ENCODE peak calls at places on chromosome X, in five cellular contexts. W is A549; V is CD8-positive, alpha-beta T cell; L is mammary epithelial cell; G is pancreas. C is an unnamed sample.

GRCh38 chrX:86806786-86807185 is 658.5 kb downstream of the DACH2 start:
- DNase-seq in W (no peak), V (no peak), L (peak), G (no peak), C (peak)

GRCh38 chrX:45619290-45619689 is 418.6 kb upstream of the DIPK2B start:
- DNase-seq in W (no peak), V (no peak), L (peak), G (no peak), C (no peak)

GRCh38 chrX:104343408-104344129 is 88.8 kb upstream of the ESX1 start:
- DNase-seq in W (peak), V (peak), L (peak), G (peak), C (peak)

GRCh38 chrX:9231491-9231890 is 197.6 kb upstream of the FAM9B start:
- DNase-seq in W (peak), V (no peak), L (no peak), G (no peak), C (no peak)

GRCh38 chrX:155048997-155049619 is 21.8 kb downstream of the CMC4 start:
- DNase-seq in W (peak), V (peak), L (peak), G (peak), C (peak)

GRCh38 chrX:9222299-9222698 is 188.4 kb upstream of the FAM9B start:
- DNase-seq in W (no peak), V (no peak), L (no peak), G (no peak), C (no peak)

GRCh38 chrX:74505437-74505836 is 84.1 kb downstream of the SLC16A2 start:
- DNase-seq in W (no peak), V (no peak), L (no peak), G (no peak), C (no peak)

GRCh38 chrX:41958861-41959260 is 35.5 kb upstream of the CASK start:
- DNase-seq in W (no peak), V (no peak), L (no peak), G (no peak), C (no peak)

GRCh38 chrX:2500681-2501151 is at the start of the genes DHRSX and ZBED1:
- DNase-seq in W (peak), V (peak), L (no peak), G (no peak), C (peak)

GRCh38 chrX:404656-405055 is 17.9 kb upstream of the PPP2R3B start:
- DNase-seq in W (no peak), V (no peak), L (no peak), G (no peak), C (no peak)

GRCh38 chrX:107135076-107135964 is 16.7 kb upstream of the RBM41 start:
- DNase-seq in W (peak), V (no peak), L (peak), G (no peak), C (no peak)

GRCh38 chrX:39427492-39428289 is 626.4 kb downstream of the MID1IP1 start:
- DNase-seq in W (no peak), V (no peak), L (peak), G (no peak), C (peak)

GRCh38 chrX:65811558-65812228 is 144.2 kb downstream of the MSN start:
- DNase-seq in W (no peak), V (no peak), L (no peak), G (no peak), C (no peak)

GRCh38 chrX:110806145-110806544 is 10.5 kb upstream of the CHRDL1 start:
- DNase-seq in W (no peak), V (no peak), L (peak), G (no peak), C (no peak)

GRCh38 chrX:7334253-7334935 is 186.4 kb upstream of the PUDP start:
- DNase-seq in W (no peak), V (no peak), L (no peak), G (no peak), C (no peak)

GRCh38 chrX:16023790-16024734 is 99.3 kb upstream of the GRPR start:
- DNase-seq in W (peak), V (no peak), L (peak), G (no peak), C (no peak)

GRCh38 chrX:68462653-68463052 is 29.4 kb upstream of the OPHN1 start:
- DNase-seq in W (no peak), V (no peak), L (no peak), G (no peak), C (peak)

GRCh38 chrX:74293343-74293946 is 10.5 kb upstream of the ZCCHC13 start:
- DNase-seq in W (peak), V (peak), L (peak), G (peak), C (peak)

GRCh38 chrX:47026198-47026597 is 52.0 kb upstream of the RGN start:
- DNase-seq in W (no peak), V (no peak), L (no peak), G (no peak), C (no peak)

GRCh38 chrX:7146026-7146702 is 1.3 kb upstream of the STS start:
- DNase-seq in W (no peak), V (no peak), L (no peak), G (no peak), C (no peak)

GRCh38 chrX:29662101-29662500 is 553.3 kb upstream of the MAGEB2 start:
- DNase-seq in W (peak), V (no peak), L (peak), G (no peak), C (no peak)

GRCh38 chrX:46737462-46737861 is 21.5 kb downstream of the SLC9A7 start:
- DNase-seq in W (no peak), V (no peak), L (peak), G (no peak), C (no peak)

GRCh38 chrX:46279925-46280313 is 265.3 kb downstream of the ZNF674 start:
- DNase-seq in W (no peak), V (no peak), L (peak), G (no peak), C (no peak)

GRCh38 chrX:71171110-71171801 is 26.6 kb downstream of the NLGN3 start:
- DNase-seq in W (no peak), V (no peak), L (no peak), G (no peak), C (no peak)

GRCh38 chrX:48278958-48279357 is 23.8 kb downstream of the SSX1 start:
- DNase-seq in W (no peak), V (no peak), L (no peak), G (no peak), C (peak)

GRCh38 chrX:45850197-45850774 is 649.6 kb upstream of the DIPK2B start:
- DNase-seq in W (no peak), V (no peak), L (peak), G (no peak), C (peak)

GRCh38 chrX:116290359-116290758 is 119.8 kb downstream of the AGTR2 start:
- DNase-seq in W (no peak), V (no peak), L (peak), G (no peak), C (no peak)

GRCh38 chrX:39065051-39065871 is 264.0 kb downstream of the MID1IP1 start:
- DNase-seq in W (no peak), V (no peak), L (no peak), G (no peak), C (no peak)

GRCh38 chrX:3820170-3820569 is 106.7 kb upstream of the PRKX start:
- DNase-seq in W (no peak), V (no peak), L (peak), G (no peak), C (no peak)

GRCh38 chrX:9327086-9327746 is 137.6 kb upstream of the TBL1X start:
- DNase-seq in W (no peak), V (no peak), L (no peak), G (no peak), C (no peak)

GRCh38 chrX:18290200-18290599 is 64.3 kb downstream of the SCML2 start:
- DNase-seq in W (no peak), V (no peak), L (no peak), G (no peak), C (no peak)

GRCh38 chrX:107654778-107655761 is 26.8 kb downstream of the PRPS1 start:
- DNase-seq in W (no peak), V (peak), L (peak), G (peak), C (peak)

GRCh38 chrX:111129949-111130348 is 34.0 kb downstream of the PAK3 start:
- DNase-seq in W (no peak), V (no peak), L (no peak), G (no peak), C (no peak)

GRCh38 chrX:129961180-129962083 is 21.0 kb upstream of the BCORL1 start:
- DNase-seq in W (peak), V (peak), L (peak), G (peak), C (peak)

GRCh38 chrX:19640693-19641374 is 125.5 kb upstream of the MAP3K15 start:
- DNase-seq in W (no peak), V (no peak), L (no peak), G (no peak), C (no peak)

GRCh38 chrX:15680401-15680800 is 15.8 kb upstream of the CLTRN start:
- DNase-seq in W (no peak), V (no peak), L (peak), G (no peak), C (no peak)

GRCh38 chrX:7228226-7228625 is 80.3 kb upstream of the PUDP start:
- DNase-seq in W (no peak), V (no peak), L (no peak), G (no peak), C (no peak)

GRCh38 chrX:13147758-13148157 is 103.3 kb upstream of the FAM9C start:
- DNase-seq in W (no peak), V (no peak), L (no peak), G (no peak), C (no peak)

GRCh38 chrX:13069771-13070410 is 25.5 kb upstream of the FAM9C start:
- DNase-seq in W (no peak), V (no peak), L (no peak), G (no peak), C (no peak)

GRCh38 chrX:20596856-20597255 is 330.1 kb upstream of the RPS6KA3 start:
- DNase-seq in W (no peak), V (no peak), L (no peak), G (no peak), C (no peak)

GRCh38 chrX:152907084-152907651 is 9.3 kb downstream of the ZNF185 start:
- DNase-seq in W (no peak), V (no peak), L (no peak), G (no peak), C (no peak)
- H3K4me3 ChIP-seq in W (no peak), V (no peak), L (no peak), G (no peak), C (no peak)

GRCh38 chrX:53319614-53320542 is 38.5 kb upstream of the IQSEC2 start:
- DNase-seq in W (no peak), V (no peak), L (no peak), G (no peak), C (no peak)
- H3K4me3 ChIP-seq in W (peak), V (peak), L (peak), G (peak), C (peak)

DNA sequence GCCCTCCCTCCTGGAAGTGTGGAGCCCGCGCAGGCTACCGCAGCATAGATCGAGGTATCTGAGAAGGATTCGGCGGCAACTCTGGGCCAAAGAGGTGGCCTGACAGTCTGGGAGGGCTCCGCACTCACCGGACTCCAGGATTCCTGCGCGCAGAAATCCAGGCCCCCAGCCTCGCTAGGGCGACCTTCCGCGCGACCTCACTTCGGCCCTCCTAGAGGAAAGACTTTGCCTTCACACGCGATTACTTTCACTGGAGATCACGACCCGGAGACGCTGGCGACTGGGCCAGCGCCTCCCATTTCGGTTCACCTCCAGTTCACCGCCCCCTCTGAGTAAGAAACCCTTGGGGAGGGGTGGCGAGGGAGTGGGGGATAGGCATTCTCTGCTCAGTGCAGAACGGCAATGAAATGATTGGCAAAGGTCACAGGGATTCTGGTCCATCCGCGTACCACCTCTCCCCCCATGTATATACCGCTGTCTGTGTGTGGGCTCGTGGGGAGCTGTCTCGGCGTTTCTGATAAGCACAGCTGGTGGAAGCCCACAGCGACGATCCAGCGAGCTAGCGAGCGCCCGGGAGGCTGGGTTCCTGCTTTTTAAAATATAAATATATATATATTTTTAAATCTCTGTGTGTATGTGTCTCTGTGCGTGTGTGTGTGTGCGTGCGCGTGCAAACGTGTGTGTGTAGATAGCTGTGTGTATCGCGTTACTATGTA is 2.5 kb downstream of the POU3F4 start:
- DNase-seq in W (no peak), V (no peak), L (no peak), G (no peak), C (no peak)
- H3K4me3 ChIP-seq in W (no peak), V (no peak), L (no peak), G (no peak), C (no peak)

DNA sequence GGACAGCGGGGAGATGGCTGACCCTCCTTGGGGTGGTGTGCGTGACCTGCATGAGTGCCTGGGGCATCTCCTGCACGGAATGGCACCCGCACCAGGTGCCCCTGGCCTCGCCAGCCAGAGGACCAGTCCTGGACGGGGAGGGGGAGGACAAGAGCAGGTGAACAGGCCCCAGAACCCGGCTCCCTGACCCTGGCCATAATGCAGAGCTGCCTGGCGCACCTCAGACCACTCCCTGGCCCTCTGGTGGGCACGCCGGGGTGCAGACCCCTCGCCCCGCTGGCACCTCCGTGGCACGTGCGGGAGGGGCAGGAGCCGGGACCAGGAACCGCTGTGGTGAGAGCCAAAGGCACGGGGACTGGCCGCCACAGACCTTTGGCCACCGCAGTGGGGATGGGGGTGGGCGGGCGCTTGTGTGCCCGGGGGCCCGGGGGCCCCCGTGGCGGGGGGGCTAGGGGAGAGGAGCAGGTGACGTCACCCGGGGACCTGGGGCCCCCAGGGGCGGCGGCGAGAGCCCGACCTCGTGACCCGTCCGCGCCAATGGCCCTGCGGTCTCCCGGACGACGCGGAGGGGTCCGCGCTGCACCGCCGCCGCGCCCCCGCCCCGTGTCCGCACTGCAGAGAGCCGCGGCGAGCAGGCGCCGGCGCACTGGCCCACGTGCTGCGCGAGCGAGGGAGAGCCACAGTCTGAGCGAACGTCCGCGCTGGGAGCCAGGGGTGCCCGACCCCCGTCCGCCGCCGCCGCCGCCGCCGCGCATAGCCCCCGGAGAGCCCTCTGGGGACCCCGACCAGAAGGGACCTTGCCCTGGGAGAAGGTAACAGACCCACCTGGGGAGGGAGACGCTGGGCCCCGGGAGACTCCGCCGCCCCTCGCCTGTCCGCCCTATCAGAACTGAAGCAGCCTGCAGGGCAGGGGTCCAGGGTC is at the start of gene PNMA3:
- DNase-seq in W (no peak), V (no peak), L (no peak), G (no peak), C (no peak)
- H3K4me3 ChIP-seq in W (peak), V (no peak), L (no peak), G (no peak), C (no peak)

DNA sequence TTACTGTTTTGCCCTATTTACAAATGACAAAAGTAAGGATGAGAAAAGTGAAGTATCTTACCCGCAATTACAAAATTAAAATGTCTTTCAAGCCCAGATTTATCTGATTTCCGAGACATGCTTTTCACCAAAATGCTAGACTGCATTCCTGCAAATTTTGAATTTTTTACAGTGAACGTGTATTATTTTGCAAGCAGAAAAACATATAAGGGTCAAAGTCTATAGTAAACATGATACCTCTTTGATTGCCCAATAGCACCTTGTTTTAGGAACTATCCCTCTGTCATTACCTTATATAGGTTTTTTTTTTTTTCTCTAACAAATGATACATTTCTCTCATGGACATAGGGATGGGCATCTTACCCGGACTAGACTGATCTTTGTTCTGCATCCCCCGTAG is 134.2 kb upstream of the RAP2C start:
- DNase-seq in W (no peak), V (no peak), L (no peak), G (no peak), C (no peak)
- H3K4me3 ChIP-seq in W (no peak), V (no peak), L (no peak), G (no peak), C (no peak)

GRCh38 chrX:151596282-151596681 is 32.8 kb downstream of the PASD1 start:
- DNase-seq in W (no peak), V (no peak), L (no peak), G (no peak), C (no peak)
- H3K4me3 ChIP-seq in W (no peak), V (no peak), L (no peak), G (no peak), C (no peak)

DNA sequence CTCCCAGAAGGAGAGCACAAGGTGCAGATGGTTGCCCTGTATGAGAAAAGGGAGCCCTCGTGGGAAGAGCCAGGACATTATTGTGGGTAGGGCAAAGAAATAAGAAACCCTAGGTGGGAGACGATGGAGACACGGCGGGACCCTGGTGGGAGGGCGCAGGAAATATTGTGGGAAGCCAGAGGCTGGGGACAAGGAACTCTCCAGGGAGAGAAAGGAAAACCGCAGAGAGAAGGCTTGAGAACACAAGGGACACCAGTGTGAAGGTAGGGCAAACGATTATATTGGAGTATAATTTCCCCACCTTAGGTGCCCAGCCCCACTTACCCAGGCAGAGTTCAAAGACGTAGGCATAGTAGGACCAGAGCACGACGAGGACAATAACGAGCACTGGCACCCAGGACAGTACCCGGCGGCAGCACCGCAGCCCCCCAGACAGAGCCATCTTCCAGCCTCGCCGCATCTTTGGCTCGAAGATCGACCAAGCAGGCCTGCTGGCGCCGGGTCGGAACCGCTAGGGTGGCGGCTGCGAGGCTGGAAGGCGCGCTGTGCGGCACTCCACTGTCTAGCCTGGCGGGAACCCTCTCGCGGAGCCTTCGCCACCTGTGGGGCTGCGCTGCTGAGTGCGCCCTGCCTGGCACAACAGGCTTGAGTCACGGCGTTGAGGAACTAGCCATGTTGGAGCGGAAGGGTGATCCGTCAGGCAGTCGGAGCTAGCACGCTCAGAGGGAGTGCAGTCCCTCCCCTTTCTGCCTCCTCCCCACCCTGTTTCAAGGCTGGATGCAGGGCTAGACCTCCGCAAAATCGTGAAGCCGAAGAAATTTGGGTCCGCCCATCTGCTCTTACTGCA is at the start of gene ZDHHC15:
- DNase-seq in W (no peak), V (peak), L (no peak), G (peak), C (no peak)
- H3K4me3 ChIP-seq in W (no peak), V (peak), L (no peak), G (peak), C (no peak)